ENCODE peak calls at places on chromosomes 13 and 19, in five cellular contexts. A, O, F, E and B are unnamed samples.

GRCh38 chr13:61463027-61463426 is 47.4 kb upstream of the PCDH20 start:
- DNase-seq in A (no peak), O (no peak), F (no peak), E (no peak), B (no peak)

GRCh38 chr13:80012281-80012680 is 328.6 kb downstream of the SPRY2 start:
- DNase-seq in A (no peak), O (no peak), F (no peak), E (no peak), B (no peak)

GRCh38 chr13:114079601-114080536 is 52.6 kb downstream of the RASA3 start:
- DNase-seq in A (peak; percentile 4), O (peak; percentile 8), F (no peak), E (no peak), B (no peak)

GRCh38 chr13:110125157-110125556 is 181.8 kb downstream of the COL4A1 start:
- DNase-seq in A (no peak), O (no peak), F (no peak), E (no peak), B (no peak)

GRCh38 chr13:99062593-99062992 is 84.7 kb upstream of the DOCK9 start:
- DNase-seq in A (no peak), O (no peak), F (no peak), E (no peak), B (no peak)

GRCh38 chr13:46094478-46094877 is 10.4 kb downstream of the CPB2 start:
- DNase-seq in A (no peak), O (no peak), F (no peak), E (no peak), B (no peak)

GRCh38 chr13:73691891-73692290 is 442.3 kb downstream of the KLF12 start:
- DNase-seq in A (no peak), O (no peak), F (no peak), E (no peak), B (no peak)

GRCh38 chr19:29804493-29804892 is 7.3 kb upstream of the CCNE1 start:
- DNase-seq in A (no peak), O (no peak), F (no peak), E (no peak), B (no peak)

GRCh38 chr19:12733369-12733896 is 1.1 kb downstream of the TRIR start:
- DNase-seq in A (peak; percentile 40), O (no peak), F (peak; percentile 21), E (peak; percentile 73), B (peak; percentile 60)

GRCh38 chr19:53991224-53992113 is at the start of gene CACNG6:
- DNase-seq in A (no peak), O (peak; percentile 21), F (no peak), E (no peak), B (no peak)

GRCh38 chr13:112711528-112712265 is 21.9 kb downstream of the ATP11A start:
- DNase-seq in A (no peak), O (peak; percentile 71), F (no peak), E (no peak), B (no peak)

GRCh38 chr19:2627319-2627829 is 75.1 kb downstream of the GNG7 start:
- DNase-seq in A (peak; percentile 42), O (peak; percentile 92), F (no peak), E (no peak), B (no peak)

GRCh38 chr13:62171697-62172096 is 756.0 kb upstream of the PCDH20 start:
- DNase-seq in A (no peak), O (no peak), F (no peak), E (no peak), B (no peak)

GRCh38 chr13:51249254-51249653 is 27.1 kb downstream of the FAM124A start:
- DNase-seq in A (no peak), O (no peak), F (no peak), E (no peak), B (no peak)

GRCh38 chr19:16188521-16188920 is 3.3 kb downstream of the FAM32A start:
- DNase-seq in A (no peak), O (no peak), F (no peak), E (no peak), B (no peak)

GRCh38 chr19:6801397-6802086 is 29.0 kb downstream of the VAV1 start:
- DNase-seq in A (peak; percentile 77), O (peak; percentile 46), F (peak; percentile 85), E (peak; percentile 94), B (peak; percentile 60)

GRCh38 chr19:13505761-13506549 is at the start of gene CACNA1A:
- DNase-seq in A (no peak), O (peak; percentile 5), F (no peak), E (no peak), B (no peak)

GRCh38 chr13:112453874-112454647 is 77.9 kb downstream of the SPACA7 start:
- DNase-seq in A (no peak), O (no peak), F (no peak), E (no peak), B (no peak)